ENCODE peak calls at places on chromosomes 5 and 9, in nine cellular contexts. K is fibroblast of villous mesenchyme, T is right lobe of liver, S is fibroblast of mammary gland, L is cardiac fibroblast, G is foreskin fibroblast, Z is psoas muscle, Y is adrenal gland, R is heart left ventricle. J is an unnamed sample.

GRCh38 chr5:172303996-172304335 is 20.4 kb upstream of the UBTD2 start:
- DNase-seq in K (no peak), T (no peak), S (no peak), L (no peak), G (no peak), Z (no peak), Y (no peak), R (no peak), J (no peak)

GRCh38 chr9:136193127-136193890 is 11.6 kb downstream of the LHX3 start:
- DNase-seq in K (no peak), T (no peak), S (no peak), L (no peak), G (no peak), Z (no peak), Y (no peak), R (no peak), J (no peak)

GRCh38 chr5:110258460-110258859 is 468.0 kb downstream of the TMEM232 start:
- DNase-seq in K (peak; percentile 36), T (no peak), S (peak; percentile 67), L (peak; percentile 1), G (peak; percentile 59), Z (no peak), Y (peak; percentile 19), R (no peak), J (no peak)

GRCh38 chr9:76697554-76697953 is 66.7 kb upstream of the PCA3 start:
- DNase-seq in K (no peak), T (no peak), S (no peak), L (no peak), G (no peak), Z (no peak), Y (no peak), R (no peak), J (no peak)

GRCh38 chr5:68420476-68421344 is 205.2 kb downstream of the PIK3R1 start:
- DNase-seq in K (peak; percentile 42), T (no peak), S (no peak), L (no peak), G (no peak), Z (peak; percentile 35), Y (peak; percentile 74), R (peak; percentile 76), J (no peak)

GRCh38 chr5:111582962-111583669 is 70.8 kb upstream of the STARD4 start:
- DNase-seq in K (peak; percentile 99), T (no peak), S (peak; percentile 79), L (peak; percentile 92), G (peak; percentile 79), Z (no peak), Y (no peak), R (no peak), J (no peak)

GRCh38 chr9:136330406-136330990 is 3.2 kb downstream of the GPSM1 start:
- DNase-seq in K (no peak), T (no peak), S (no peak), L (no peak), G (no peak), Z (no peak), Y (no peak), R (no peak), J (peak; percentile 68)

GRCh38 chr5:93162201-93162654 is 418.8 kb downstream of the NR2F1-AS1 start:
- DNase-seq in K (peak; percentile 59), T (no peak), S (peak; percentile 78), L (peak; percentile 74), G (peak; percentile 68), Z (no peak), Y (no peak), R (no peak), J (no peak)

GRCh38 chr5:139141841-139142240 is 56.3 kb downstream of the SIL1 start:
- DNase-seq in K (peak; percentile 85), T (peak; percentile 84), S (peak; percentile 95), L (peak; percentile 85), G (peak; percentile 90), Z (peak; percentile 37), Y (peak; percentile 76), R (no peak), J (no peak)

GRCh38 chr9:110638381-110638954 is 30.1 kb upstream of the MUSK start:
- DNase-seq in K (peak; percentile 62), T (no peak), S (peak; percentile 70), L (peak; percentile 76), G (peak; percentile 67), Z (no peak), Y (no peak), R (no peak), J (no peak)

GRCh38 chr5:142201471-142201887 is 92.9 kb downstream of the NDFIP1 start:
- DNase-seq in K (peak; percentile 85), T (no peak), S (peak; percentile 100), L (peak; percentile 99), G (peak; percentile 93), Z (no peak), Y (no peak), R (no peak), J (no peak)

GRCh38 chr9:71796368-71796767 is 28.1 kb upstream of the CEMIP2 start:
- DNase-seq in K (no peak), T (no peak), S (peak; percentile 2), L (no peak), G (no peak), Z (no peak), Y (no peak), R (no peak), J (no peak)

GRCh38 chr9:104896131-104896530 is 31.8 kb downstream of the ABCA1 start:
- DNase-seq in K (peak; percentile 53), T (no peak), S (no peak), L (no peak), G (peak; percentile 22), Z (no peak), Y (no peak), R (no peak), J (no peak)

GRCh38 chr5:161040818-161041217 is 188.8 kb upstream of the ATP10B start:
- DNase-seq in K (no peak), T (no peak), S (no peak), L (no peak), G (no peak), Z (no peak), Y (no peak), R (no peak), J (no peak)

GRCh38 chr9:738209-738915 is 103.1 kb upstream of the DMRT1 start:
- DNase-seq in K (peak; percentile 95), T (no peak), S (peak; percentile 95), L (peak; percentile 93), G (peak; percentile 92), Z (peak; percentile 67), Y (no peak), R (peak; percentile 70), J (no peak)

GRCh38 chr9:20592673-20593072 is 29.6 kb downstream of the MLLT3 start:
- DNase-seq in K (no peak), T (no peak), S (no peak), L (no peak), G (no peak), Z (no peak), Y (no peak), R (no peak), J (no peak)

GRCh38 chr5:83914199-83914598 is 193.5 kb upstream of the HAPLN1 start:
- DNase-seq in K (no peak), T (no peak), S (no peak), L (peak; percentile 67), G (no peak), Z (no peak), Y (no peak), R (no peak), J (no peak)

GRCh38 chr9:107896544-107896943 is 407.0 kb upstream of the KLF4 start:
- DNase-seq in K (no peak), T (no peak), S (no peak), L (no peak), G (no peak), Z (no peak), Y (no peak), R (no peak), J (no peak)

GRCh38 chr5:53616939-53617549 is 56.6 kb downstream of the NDUFS4 start:
- DNase-seq in K (no peak), T (no peak), S (peak; percentile 15), L (peak; percentile 30), G (peak; percentile 20), Z (no peak), Y (no peak), R (no peak), J (no peak)

GRCh38 chr5:140118294-140118936 is 4.5 kb downstream of the PURA start:
- DNase-seq in K (no peak), T (no peak), S (peak; percentile 36), L (peak; percentile 19), G (no peak), Z (no peak), Y (no peak), R (no peak), J (no peak)

GRCh38 chr5:59829922-59830321 is 63.6 kb downstream of the PDE4D start:
- DNase-seq in K (no peak), T (no peak), S (no peak), L (no peak), G (no peak), Z (no peak), Y (no peak), R (no peak), J (no peak)
- TF ChIP-seq CTCF in K (no peak), T (no peak), S (no peak), L (no peak), G (no peak), Z (no peak), Y (no peak), R (no peak), J (no peak)

GRCh38 chr5:132265336-132266030 is 8.0 kb downstream of the PDLIM4 start:
- DNase-seq in K (peak; percentile 98), T (peak; percentile 44), S (peak; percentile 93), L (peak; percentile 95), G (peak; percentile 97), Z (peak; percentile 44), Y (no peak), R (no peak), J (peak; percentile 89)
- TF ChIP-seq CTCF in K (no peak), T (no peak), S (no peak), L (peak; percentile 16), G (no peak), Z (no peak), Y (no peak), R (no peak), J (no peak)

DNA sequence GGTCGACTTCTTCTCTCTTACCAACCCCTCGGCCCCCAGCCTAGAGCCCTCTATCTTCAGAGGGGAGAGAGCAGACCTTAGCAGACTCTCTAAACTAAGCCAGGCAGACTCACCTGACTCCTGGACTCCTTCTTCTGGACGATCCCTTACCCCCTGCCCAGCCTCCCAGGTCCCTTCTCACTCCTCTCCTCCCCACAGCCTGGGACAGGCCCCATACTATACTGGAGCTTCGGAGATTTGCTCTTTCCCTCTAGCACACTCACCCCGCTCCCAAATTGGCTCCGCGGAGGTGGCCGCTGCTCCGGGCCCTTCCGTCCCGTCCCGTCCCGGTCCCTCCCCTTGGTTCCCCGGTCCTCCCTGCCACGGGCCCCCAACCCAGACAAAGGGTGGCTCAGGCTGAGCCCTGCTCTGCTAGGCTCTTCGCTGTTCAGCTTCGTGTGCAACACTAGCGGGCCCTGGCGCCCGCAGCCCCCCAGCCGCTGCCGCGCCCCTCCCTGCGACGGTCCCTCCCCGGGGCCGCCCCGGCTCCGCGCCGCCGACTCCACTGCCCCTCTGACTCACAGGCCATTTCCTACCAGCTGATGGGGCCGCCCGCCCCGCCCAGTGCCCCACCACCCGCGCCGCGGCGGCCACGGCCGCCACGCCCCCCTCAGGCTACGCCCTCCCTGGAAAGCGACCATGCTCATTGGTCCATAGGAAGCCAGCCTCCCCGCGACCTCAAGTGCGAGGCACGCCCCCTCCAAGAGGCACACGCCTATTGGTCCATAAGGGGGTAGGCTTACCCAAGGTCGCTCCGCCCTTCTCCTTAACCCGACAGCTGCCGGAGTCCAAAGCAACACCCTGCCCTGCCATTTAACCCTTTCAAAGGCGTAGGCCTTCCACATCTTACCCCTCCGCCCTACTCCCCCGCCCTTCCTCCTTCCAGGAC is 4.4 kb downstream of the ATOSB start:
- DNase-seq in K (peak; percentile 99), T (peak; percentile 99), S (peak; percentile 99), L (peak; percentile 99), G (peak; percentile 100), Z (peak; percentile 98), Y (peak; percentile 99), R (peak; percentile 99), J (peak; percentile 99)
- TF ChIP-seq CTCF in K (no peak), T (no peak), S (no peak), L (no peak), G (no peak), Z (no peak), Y (no peak), R (no peak), J (no peak)

GRCh38 chr5:57696005-57696755 is 213.6 kb upstream of the ACTBL2 start:
- DNase-seq in K (no peak), T (no peak), S (no peak), L (no peak), G (no peak), Z (no peak), Y (no peak), R (no peak), J (no peak)
- TF ChIP-seq CTCF in K (peak; percentile 2), T (peak; percentile 10), S (peak; percentile 13), L (no peak), G (no peak), Z (no peak), Y (no peak), R (no peak), J (no peak)

J was measured in kidney.